ENCODE peak calls at places on chromosome 21, in eight cellular contexts. W, Z, K, O, X, C, B and D are unnamed samples.

GRCh38 chr21:17461014-17461413 is 51.8 kb upstream of the CXADR start:
- DNase-seq in W (no peak), Z (no peak), K (no peak), O (peak), X (peak), C (no peak), B (peak), D (no peak)

GRCh38 chr21:14686466-14687276 is 140.6 kb upstream of the SAMSN1 start:
- DNase-seq in W (no peak), Z (no peak), K (no peak), O (no peak), X (no peak), C (no peak), B (no peak), D (no peak)

GRCh38 chr21:26717146-26717739 is 128.0 kb downstream of the ADAMTS1 start:
- DNase-seq in W (no peak), Z (no peak), K (no peak), O (peak), X (peak), C (no peak), B (no peak), D (no peak)

GRCh38 chr21:39715804-39716397 is 29.1 kb upstream of the IGSF5 start:
- DNase-seq in W (peak), Z (no peak), K (peak), O (peak), X (peak), C (peak), B (peak), D (peak)

GRCh38 chr21:36423772-36424433 is 38.7 kb downstream of the CHAF1B start:
- DNase-seq in W (no peak), Z (no peak), K (no peak), O (no peak), X (no peak), C (no peak), B (no peak), D (no peak)

GRCh38 chr21:14554948-14555347 is 8.8 kb upstream of the SAMSN1 start:
- DNase-seq in W (no peak), Z (no peak), K (no peak), O (peak), X (peak), C (no peak), B (no peak), D (no peak)

GRCh38 chr21:41834926-41835663 is 44.0 kb downstream of the PRDM15 start:
- DNase-seq in W (no peak), Z (no peak), K (no peak), O (no peak), X (no peak), C (no peak), B (no peak), D (no peak)

GRCh38 chr21:45535341-45536081 is 6.7 kb downstream of the SLC19A1 start:
- DNase-seq in W (no peak), Z (peak), K (no peak), O (no peak), X (no peak), C (peak), B (no peak), D (peak)

GRCh38 chr21:38323721-38324591 is 67.2 kb downstream of the KCNJ15 start:
- DNase-seq in W (peak), Z (no peak), K (peak), O (peak), X (peak), C (no peak), B (peak), D (no peak)